ENCODE peak calls at places on chromosome 3, in six cellular contexts. R, U, S, H, J and N are unnamed samples.

GRCh38 chr3:194279106-194279505 is 72.0 kb downstream of the CPN2 start:
- DNase-seq in R (no peak), U (no peak), S (no peak), H (no peak), J (no peak), N (no peak)

GRCh38 chr3:8204846-8205624 is 296.6 kb upstream of the LMCD1 start:
- DNase-seq in R (no peak), U (peak; percentile 10), S (peak; percentile 22), H (peak; percentile 74), J (no peak), N (no peak)

GRCh38 chr3:106957021-106957420 is 420.2 kb upstream of the CCDC54 start:
- DNase-seq in R (no peak), U (no peak), S (no peak), H (peak; percentile 34), J (no peak), N (no peak)

GRCh38 chr3:138329984-138330293 is 288 bp upstream of the NME9 start:
- DNase-seq in R (no peak), U (no peak), S (no peak), H (no peak), J (no peak), N (no peak)

GRCh38 chr3:21654241-21654640 is 96.8 kb downstream of the ZNF385D start:
- DNase-seq in R (no peak), U (no peak), S (peak; percentile 73), H (no peak), J (no peak), N (no peak)

GRCh38 chr3:127735767-127736693 is 63.3 kb downstream of the ABTB1 start:
- DNase-seq in R (no peak), U (peak; percentile 68), S (peak; percentile 54), H (peak; percentile 92), J (no peak), N (no peak)

GRCh38 chr3:145191543-145191942 is 969.4 kb downstream of the PLOD2 start:
- DNase-seq in R (no peak), U (peak; percentile 18), S (peak; percentile 43), H (no peak), J (no peak), N (no peak)

GRCh38 chr3:150268426-150269321 is 139.4 kb upstream of the TSC22D2 start:
- DNase-seq in R (no peak), U (peak; percentile 66), S (peak; percentile 74), H (no peak), J (no peak), N (no peak)

GRCh38 chr3:161270991-161271390 is 49.9 kb downstream of the NMD3 start:
- DNase-seq in R (no peak), U (no peak), S (no peak), H (no peak), J (no peak), N (no peak)

GRCh38 chr3:64865872-64866588 is 178.2 kb upstream of the ADAMTS9 start:
- DNase-seq in R (no peak), U (peak; percentile 20), S (no peak), H (no peak), J (no peak), N (no peak)
- TF ChIP-seq EZH2phosphoT487 in R (no peak), U (no peak), S (no peak), H (no peak), J (no peak), N (no peak)

GRCh38 chr3:181723064-181723463 is 11.3 kb downstream of the SOX2 start:
- DNase-seq in R (no peak), U (no peak), S (no peak), H (no peak), J (no peak), N (no peak)
- H3K4me2 ChIP-seq in R (no peak overlapping the region), U (no peak overlapping the region), S (no peak overlapping the region), H (no peak overlapping the region), J (no peak overlapping the region), N (peak overlapping the region; percentile 99)

GRCh38 chr3:23485922-23486321 is 282.8 kb downstream of the UBE2E2 start:
- DNase-seq in R (no peak), U (no peak), S (no peak), H (no peak), J (no peak), N (no peak)
- TF ChIP-seq EZH2phosphoT487 in R (no peak), U (no peak), S (no peak), H (no peak), J (no peak), N (no peak)

GRCh38 chr3:140472621-140473020 is 205.2 kb upstream of the TRIM42 start:
- DNase-seq in R (no peak), U (no peak), S (peak; percentile 19), H (no peak), J (no peak), N (no peak)
- H3K4me2 ChIP-seq in R (no peak overlapping the region), U (no peak overlapping the region), S (no peak overlapping the region), H (no peak overlapping the region), J (no peak overlapping the region), N (no peak overlapping the region)